ENCODE peak calls at places on chromosomes 7 and 10, in four cellular contexts. One of them, this sample, is unnamed.

GRCh38 chr10:13660545-13660920 is 73.8 kb downstream of the PRPF18 start:
- DNase-seq in psoas muscle: no peak
- DNase-seq in ureter: no peak
- DNase-seq in NCI-H1092: no peak
- DNase-seq in this sample: no peak

GRCh38 chr7:138750473-138750872 is 47.3 kb upstream of the TMEM213 start:
- DNase-seq in psoas muscle: no peak
- DNase-seq in ureter: no peak
- DNase-seq in NCI-H1092: no peak
- DNase-seq in this sample: no peak

GRCh38 chr7:51318001-51318400 is 1.4 kb upstream of the COBL start:
- DNase-seq in psoas muscle: no peak
- DNase-seq in ureter: no peak
- DNase-seq in NCI-H1092: no peak
- DNase-seq in this sample: no peak

GRCh38 chr10:88086187-88086954 is 222.9 kb downstream of the PTEN start:
- DNase-seq in psoas muscle: no peak
- DNase-seq in ureter: no peak
- DNase-seq in NCI-H1092: no peak
- DNase-seq in this sample: no peak

GRCh38 chr7:157897686-157898085 is 560.9 kb downstream of the DNAJB6 start:
- DNase-seq in psoas muscle: no peak
- DNase-seq in ureter: no peak
- DNase-seq in NCI-H1092: peak
- DNase-seq in this sample: no peak

GRCh38 chr10:89391882-89392756 is at the start of gene IFIT1:
- DNase-seq in psoas muscle: no peak
- DNase-seq in ureter: peak
- DNase-seq in NCI-H1092: no peak
- DNase-seq in this sample: no peak

GRCh38 chr10:576130-576465 is 113.4 kb downstream of the DIP2C start:
- DNase-seq in psoas muscle: no peak
- DNase-seq in ureter: no peak
- DNase-seq in NCI-H1092: no peak
- DNase-seq in this sample: no peak

GRCh38 chr10:122637371-122637770 is 62.3 kb downstream of the C10orf120 start:
- DNase-seq in psoas muscle: no peak
- DNase-seq in ureter: no peak
- DNase-seq in NCI-H1092: peak
- DNase-seq in this sample: peak

GRCh38 chr10:27819781-27820531 is 74.3 kb upstream of the MKX start:
- DNase-seq in psoas muscle: peak
- DNase-seq in ureter: no peak
- DNase-seq in NCI-H1092: no peak
- DNase-seq in this sample: no peak

GRCh38 chr7:41880107-41880506 is 177.2 kb upstream of the INHBA start:
- DNase-seq in psoas muscle: no peak
- DNase-seq in ureter: no peak
- DNase-seq in NCI-H1092: no peak
- DNase-seq in this sample: no peak

GRCh38 chr7:100586266-100587025 is at the start of gene FBXO24:
- DNase-seq in psoas muscle: peak
- DNase-seq in ureter: peak
- DNase-seq in NCI-H1092: peak
- DNase-seq in this sample: peak

GRCh38 chr10:43453266-43453831 is 16.4 kb downstream of the ZNF487 start:
- DNase-seq in psoas muscle: no peak
- DNase-seq in ureter: no peak
- DNase-seq in NCI-H1092: no peak
- DNase-seq in this sample: no peak

GRCh38 chr7:98628418-98628817 is 11.3 kb downstream of the NPTX2 start:
- DNase-seq in psoas muscle: no peak
- DNase-seq in ureter: no peak
- DNase-seq in NCI-H1092: no peak
- DNase-seq in this sample: no peak

GRCh38 chr7:5595545-5596045 is 172.0 kb upstream of the TNRC18 start:
- DNase-seq in psoas muscle: no peak
- DNase-seq in ureter: no peak
- DNase-seq in NCI-H1092: no peak
- DNase-seq in this sample: no peak

GRCh38 chr10:49298990-49299815 is at the start of gene C10orf71:
- DNase-seq in psoas muscle: peak
- DNase-seq in ureter: no peak
- DNase-seq in NCI-H1092: no peak
- DNase-seq in this sample: no peak

GRCh38 chr7:2029936-2030335 is 202.8 kb downstream of the MAD1L1 start:
- DNase-seq in psoas muscle: peak
- DNase-seq in ureter: no peak
- DNase-seq in NCI-H1092: no peak
- DNase-seq in this sample: peak

GRCh38 chr7:135859548-135859947 is 110.9 kb upstream of the FAM180A start:
- DNase-seq in psoas muscle: no peak
- DNase-seq in ureter: no peak
- DNase-seq in NCI-H1092: no peak
- DNase-seq in this sample: no peak

GRCh38 chr10:20976891-20977684 is 80.0 kb upstream of the NEBL start:
- DNase-seq in psoas muscle: no peak
- DNase-seq in ureter: no peak
- DNase-seq in NCI-H1092: no peak
- DNase-seq in this sample: no peak

GRCh38 chr7:28018851-28019465 is 161.6 kb downstream of the JAZF1 start:
- DNase-seq in psoas muscle: no peak
- DNase-seq in ureter: no peak
- DNase-seq in NCI-H1092: no peak
- DNase-seq in this sample: no peak

GRCh38 chr7:147452816-147453215 is 1137.8 kb upstream of the C7orf33 start:
- DNase-seq in psoas muscle: no peak
- DNase-seq in ureter: no peak
- DNase-seq in NCI-H1092: no peak
- DNase-seq in this sample: no peak

GRCh38 chr7:79284226-79284625 is 169.2 kb downstream of the MAGI2 start:
- DNase-seq in psoas muscle: no peak
- DNase-seq in ureter: no peak
- DNase-seq in NCI-H1092: no peak
- DNase-seq in this sample: no peak

GRCh38 chr7:157493776-157494175 is 157.0 kb downstream of the DNAJB6 start:
- DNase-seq in psoas muscle: no peak
- DNase-seq in ureter: no peak
- DNase-seq in NCI-H1092: no peak
- DNase-seq in this sample: no peak

This sample was measured in mucosa of descending colon.